ENCODE peak calls at places on chromosomes 7 and 10, in seven cellular contexts. E is HCT116, K is Panc1, R is SK-N-SH, H is HepG2, A is K562, B is GM12878. J is an unnamed sample. For H3K36me3, the result is how much of the 10 kb centered on the place peaks cover.

GRCh38 chr10:88037623-88038022 is 174.2 kb downstream of the PTEN start:
- DNase-seq in A (no peak), K (no peak), E (no peak), B (no peak), R (no peak), H (no peak), J (no peak)

GRCh38 chr7:11831727-11832495 is at the start of gene THSD7A:
- DNase-seq in A (no peak), R (peak), H (peak), B (no peak), K (no peak), E (no peak), J (peak)

GRCh38 chr7:54839538-54840213 is 80.7 kb upstream of the SEC61G start:
- DNase-seq in E (peak), K (no peak), H (peak), R (peak), B (no peak), A (no peak), J (peak)

GRCh38 chr10:55370021-55370420 is 569.0 kb upstream of the PCDH15 start:
- DNase-seq in K (no peak), H (no peak), A (no peak), E (no peak), B (no peak), R (peak), J (no peak)

GRCh38 chr10:110226926-110227641 is 19.7 kb downstream of the MXI1 start:
- DNase-seq in H (no peak), R (no peak), K (no peak), B (no peak), E (peak), A (peak), J (peak)

GRCh38 chr10:124612611-124613498 is 131.3 kb downstream of the FAM53B start:
- DNase-seq in H (peak), B (no peak), R (peak), A (peak), K (no peak), E (peak), J (peak)

GRCh38 chr10:102669206-102670064 is 25.2 kb downstream of the TRIM8 start:
- DNase-seq in K (no peak), R (peak), E (peak), H (peak), B (no peak), A (peak), J (peak)

GRCh38 chr10:112295853-112296830 is 12.9 kb downstream of the TECTB start:
- DNase-seq in E (no peak), K (no peak), H (peak), R (peak), B (no peak), A (no peak), J (no peak)

GRCh38 chr10:72625276-72625607 is 637 bp downstream of the MICU1 start:
- DNase-seq in H (no peak), E (no peak), R (no peak), K (no peak), B (no peak), A (no peak), J (no peak)

GRCh38 chr7:42159150-42159549 is 77.9 kb downstream of the GLI3 start:
- DNase-seq in E (no peak), B (no peak), A (no peak), H (no peak), K (no peak), R (no peak), J (no peak)

GRCh38 chr7:12653127-12653917 is 34.1 kb upstream of the ARL4A start:
- DNase-seq in A (no peak), R (no peak), H (no peak), E (no peak), B (no peak), K (no peak), J (no peak)

GRCh38 chr7:2632717-2633537 is 1.1 kb downstream of the TTYH3 start:
- DNase-seq in E (peak), B (no peak), R (peak), K (no peak), H (no peak), A (no peak), J (no peak)

GRCh38 chr7:2172311-2173183 is 60.2 kb downstream of the MAD1L1 start:
- DNase-seq in A (no peak), H (peak), K (no peak), R (peak), E (no peak), B (no peak), J (no peak)

GRCh38 chr7:121279822-121280221 is 49.0 kb upstream of the WNT16 start:
- DNase-seq in H (no peak), K (no peak), B (no peak), R (no peak), A (no peak), E (no peak), J (no peak)

GRCh38 chr7:29405891-29406290 is 157.7 kb upstream of the PRR15 start:
- DNase-seq in H (peak), B (no peak), E (no peak), R (no peak), A (no peak), K (no peak), J (no peak)

GRCh38 chr7:104621332-104621731 is 292.9 kb downstream of the LHFPL3 start:
- DNase-seq in R (no peak), B (no peak), E (no peak), A (no peak), K (no peak), H (no peak), J (no peak)

GRCh38 chr10:6148908-6149307 is 53.8 kb upstream of the PFKFB3 start:
- DNase-seq in A (no peak), K (no peak), B (no peak), R (no peak), H (no peak), E (no peak), J (no peak)

GRCh38 chr10:95395947-95396449 is 105.2 kb upstream of the PDLIM1 start:
- DNase-seq in R (no peak), E (no peak), K (no peak), A (no peak), B (no peak), H (no peak), J (no peak)

GRCh38 chr10:77582710-77583115 is 54.9 kb downstream of the KCNMA1 start:
- DNase-seq in R (no peak), H (no peak), B (no peak), E (no peak), A (peak), K (peak), J (no peak)

GRCh38 chr10:69630651-69631400 is 779 bp downstream of the FAM241B start:
- DNase-seq in R (no peak), H (no peak), B (no peak), K (no peak), E (no peak), A (no peak), J (no peak)

GRCh38 chr7:19116121-19117080 is 1.0 kb downstream of the TWIST1 start:
- DNase-seq in A (no peak), E (no peak), H (no peak), R (peak), B (no peak), K (no peak), J (peak)

GRCh38 chr7:35889001-35889400 is 88.1 kb downstream of the SEPTIN7 start:
- DNase-seq in A (no peak), R (no peak), H (no peak), B (no peak), K (no peak), E (no peak), J (no peak)
- H3K36me3 ChIP-seq in A (under half), R (half or more), H (under half), B (under half), K (under half), E (under half), J (under half)

GRCh38 chr7:113159746-113160339 is 41.5 kb upstream of the SMIM30 start:
- DNase-seq in H (peak), K (peak), R (peak), E (peak), A (peak), B (no peak), J (peak)
- TF ChIP-seq REST in H (no peak), K (no peak), R (no peak), E (no peak), A (no peak), B (no peak), J (no peak)

DNA sequence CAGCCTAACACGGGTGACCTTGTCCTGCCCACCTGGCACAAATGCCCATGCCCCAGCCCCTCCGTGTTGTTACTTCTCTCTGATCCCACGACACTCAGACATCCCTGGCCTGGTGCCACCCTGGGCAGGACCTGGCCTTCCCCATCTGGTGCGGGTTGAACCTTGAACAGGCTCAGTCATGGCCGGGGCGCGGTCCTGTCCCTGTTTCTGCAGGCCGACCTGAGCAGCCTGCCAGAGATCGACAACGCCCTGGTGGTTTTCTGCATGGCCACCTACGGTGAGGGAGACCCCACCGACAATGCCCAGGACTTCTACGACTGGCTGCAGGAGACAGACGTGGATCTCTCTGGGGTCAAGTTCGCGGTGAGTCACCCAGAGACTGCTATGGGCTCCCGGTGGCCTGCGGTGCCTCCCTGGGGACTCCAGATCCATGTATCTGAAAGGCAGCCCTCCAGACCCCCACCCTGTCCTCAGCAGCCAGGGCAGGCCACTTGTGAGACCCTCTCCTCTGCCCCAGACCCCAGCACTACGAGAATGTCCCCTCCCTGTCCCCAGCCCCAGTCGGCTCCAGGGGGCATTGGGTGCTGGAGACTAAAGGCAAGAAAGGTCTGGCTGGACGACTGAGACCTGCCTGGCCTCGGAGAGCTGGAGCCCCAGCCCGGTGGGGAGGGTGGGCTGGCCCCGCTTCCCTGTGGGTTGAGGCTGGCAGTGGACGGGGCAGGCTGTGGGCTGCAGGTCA is 14.1 kb downstream of the TMEM120A start:
- DNase-seq in K (no peak), A (no peak), H (no peak), E (no peak), B (no peak), R (peak), J (no peak)
- H3K36me3 ChIP-seq in K (under half), A (half or more), H (under half), E (under half), B (under half), R (under half), J (under half)

GRCh38 chr10:71137701-71138100 is 74.7 kb upstream of the UNC5B start:
- DNase-seq in B (no peak), R (no peak), H (no peak), K (no peak), E (no peak), A (no peak), J (no peak)

GRCh38 chr10:71134732-71135211 is 77.6 kb upstream of the UNC5B start:
- DNase-seq in K (no peak), R (no peak), A (no peak), E (no peak), H (no peak), B (no peak), J (peak)

GRCh38 chr10:71135276-71135675 is 77.1 kb upstream of the UNC5B start:
- DNase-seq in B (no peak), R (no peak), E (no peak), H (no peak), A (no peak), K (no peak), J (no peak)

GRCh38 chr10:71138126-71138860 is 74.1 kb upstream of the UNC5B start:
- DNase-seq in B (no peak), E (no peak), H (no peak), A (no peak), K (no peak), R (no peak), J (no peak)

GRCh38 chr10:71136036-71136690 is 76.2 kb upstream of the UNC5B start:
- DNase-seq in R (no peak), K (no peak), A (no peak), H (no peak), B (no peak), E (no peak), J (no peak)
- TF ChIP-seq REST in R (no peak), K (no peak), A (no peak), H (no peak), B (no peak), E (no peak), J (no peak)

DNA sequence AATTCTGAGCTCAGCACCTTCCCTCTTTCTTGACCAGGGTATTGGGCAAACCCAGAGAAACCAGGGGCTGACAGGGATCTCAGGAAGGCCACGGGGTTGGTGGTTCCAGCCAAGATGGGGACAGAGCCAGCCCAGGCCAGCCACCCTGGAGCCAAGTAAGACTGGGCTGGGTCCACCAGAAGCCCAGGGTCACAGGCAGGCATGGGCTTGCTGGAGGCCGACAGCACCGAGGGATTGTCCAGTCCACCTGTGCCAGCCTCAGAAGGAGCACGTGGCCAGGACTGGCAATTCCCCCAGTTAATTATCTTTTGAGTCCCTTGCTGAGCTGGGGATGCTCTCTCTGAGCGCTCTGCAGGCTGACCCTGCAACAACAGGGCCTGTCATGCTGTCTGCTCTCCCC is 69.7 kb upstream of the PPIF start:
- DNase-seq in B (no peak), A (no peak), R (no peak), E (no peak), K (no peak), H (no peak), J (no peak)
- H3K36me3 ChIP-seq in B (under half), A (under half), R (under half), E (under half), K (under half), H (under half), J (under half)